ENCODE peak calls at places on chromosomes 11 and 22, in seven cellular contexts. T, M, V, E, R, C and W are unnamed samples.

GRCh38 chr11:60194511-60194910 is 11.6 kb upstream of the MS4A6A start:
- DNase-seq in E (no peak), C (no peak), V (peak), T (no peak), R (no peak), M (no peak), W (no peak)

GRCh38 chr22:17974087-17974486 is 50.3 kb downstream of the MICAL3 start:
- DNase-seq in V (no peak), T (no peak), C (no peak), R (no peak), M (no peak), E (no peak), W (no peak)

GRCh38 chr22:29040385-29041275 is 21.0 kb downstream of the C22orf31 start:
- DNase-seq in C (peak), M (peak), V (peak), T (no peak), E (no peak), R (peak), W (no peak)

GRCh38 chr11:118076754-118077281 is at the start of gene TMPRSS4:
- DNase-seq in M (no peak), C (no peak), R (no peak), T (no peak), V (no peak), E (no peak), W (no peak)

GRCh38 chr11:13260963-13261599 is 16.5 kb upstream of the BMAL1 start:
- DNase-seq in M (no peak), V (no peak), R (no peak), E (no peak), C (no peak), T (no peak), W (no peak)

GRCh38 chr22:28029201-28029948 is 110.3 kb upstream of the PITPNB start:
- DNase-seq in V (no peak), T (no peak), M (no peak), C (no peak), E (no peak), R (peak), W (no peak)

GRCh38 chr11:129967996-129968395 is 34.6 kb downstream of the PRDM10 start:
- DNase-seq in C (no peak), T (no peak), R (no peak), E (no peak), M (no peak), V (no peak), W (no peak)

GRCh38 chr11:44878696-44879095 is 72.0 kb downstream of the TP53I11 start:
- DNase-seq in C (no peak), M (no peak), V (no peak), E (no peak), T (no peak), R (no peak), W (no peak)

DNA sequence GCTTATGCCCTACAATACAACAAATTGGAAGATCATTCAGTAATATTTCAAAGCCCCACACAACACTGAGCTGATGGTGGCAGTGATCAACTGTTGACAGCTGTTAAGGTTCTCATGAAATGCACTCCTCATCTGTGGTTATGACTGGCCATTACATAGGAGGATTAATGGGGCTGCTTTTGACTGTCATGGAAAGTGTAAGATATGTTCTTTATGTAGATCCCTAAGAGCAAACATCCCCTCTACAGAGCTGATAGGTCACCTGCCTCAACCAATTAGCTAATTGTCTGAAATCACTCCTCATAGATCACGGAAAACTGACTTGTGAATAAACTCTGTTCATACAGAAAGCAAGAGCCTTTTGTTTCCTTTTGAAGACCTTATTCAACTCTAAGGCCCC is 78.1 kb downstream of the GAB2 start:
- DNase-seq in C (no peak), T (no peak), V (peak), E (no peak), M (no peak), R (no peak), W (no peak)
- TF ChIP-seq TAF1 in C (no peak), T (no peak), V (no peak), E (no peak), M (no peak), R (no peak), W (no peak)

GRCh38 chr11:105988197-105988596 is 33.8 kb downstream of the MSANTD4 start:
- DNase-seq in R (no peak), E (no peak), T (no peak), M (no peak), V (no peak), C (no peak), W (no peak)

GRCh38 chr11:105991888-105992287 is 30.2 kb downstream of the MSANTD4 start:
- DNase-seq in M (no peak), R (no peak), T (no peak), C (no peak), E (no peak), V (peak), W (no peak)

GRCh38 chr11:105986554-105986953 is 35.5 kb downstream of the MSANTD4 start:
- DNase-seq in E (no peak), C (no peak), V (no peak), T (no peak), R (no peak), M (no peak), W (no peak)

GRCh38 chr11:105989124-105989523 is 32.9 kb downstream of the MSANTD4 start:
- DNase-seq in T (no peak), E (no peak), V (no peak), C (no peak), M (no peak), R (no peak), W (no peak)
- TF ChIP-seq TAF1 in T (no peak), E (no peak), V (no peak), C (no peak), M (no peak), R (no peak), W (no peak)

DNA sequence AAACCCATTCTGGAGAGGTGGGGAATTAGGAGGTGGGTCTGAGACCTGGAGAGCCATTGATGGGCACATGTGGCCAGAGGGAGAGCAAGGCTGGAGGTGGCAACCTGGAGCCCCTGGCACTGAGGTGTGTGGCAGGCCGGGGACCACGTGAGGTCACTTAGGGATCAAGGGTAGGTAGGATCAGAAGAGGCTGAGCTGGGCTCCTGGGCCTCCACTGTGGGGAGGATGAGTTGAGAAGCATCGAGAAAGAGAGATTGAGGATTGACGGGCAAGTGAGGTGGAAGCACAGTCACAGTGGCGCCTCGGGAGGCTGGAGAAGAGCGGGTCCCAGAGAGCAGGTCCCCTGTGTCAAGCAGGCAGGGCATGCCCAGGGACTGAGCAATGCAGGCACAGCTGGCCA is 4.1 kb downstream of the GNAZ start:
- DNase-seq in V (no peak), C (no peak), T (no peak), M (no peak), E (no peak), R (no peak), W (no peak)
- TF ChIP-seq TAF1 in V (no peak), C (no peak), T (no peak), M (no peak), E (no peak), R (no peak), W (no peak)

GRCh38 chr11:1123970-1124369 is 33.8 kb upstream of the MUC5AC start:
- DNase-seq in E (peak), T (no peak), V (no peak), M (no peak), C (no peak), R (no peak), W (peak)

GRCh38 chr11:1120532-1121342 is 37.0 kb upstream of the MUC5AC start:
- DNase-seq in T (no peak), E (peak), V (no peak), M (no peak), R (peak), C (no peak), W (no peak)

GRCh38 chr11:1119282-1120146 is 38.2 kb upstream of the MUC5AC start:
- DNase-seq in M (no peak), T (no peak), R (peak), C (no peak), V (no peak), E (peak), W (peak)

GRCh38 chr11:1122356-1123002 is 35.3 kb upstream of the MUC5AC start:
- DNase-seq in C (no peak), E (no peak), V (no peak), M (no peak), R (peak), T (no peak), W (peak)

DNA sequence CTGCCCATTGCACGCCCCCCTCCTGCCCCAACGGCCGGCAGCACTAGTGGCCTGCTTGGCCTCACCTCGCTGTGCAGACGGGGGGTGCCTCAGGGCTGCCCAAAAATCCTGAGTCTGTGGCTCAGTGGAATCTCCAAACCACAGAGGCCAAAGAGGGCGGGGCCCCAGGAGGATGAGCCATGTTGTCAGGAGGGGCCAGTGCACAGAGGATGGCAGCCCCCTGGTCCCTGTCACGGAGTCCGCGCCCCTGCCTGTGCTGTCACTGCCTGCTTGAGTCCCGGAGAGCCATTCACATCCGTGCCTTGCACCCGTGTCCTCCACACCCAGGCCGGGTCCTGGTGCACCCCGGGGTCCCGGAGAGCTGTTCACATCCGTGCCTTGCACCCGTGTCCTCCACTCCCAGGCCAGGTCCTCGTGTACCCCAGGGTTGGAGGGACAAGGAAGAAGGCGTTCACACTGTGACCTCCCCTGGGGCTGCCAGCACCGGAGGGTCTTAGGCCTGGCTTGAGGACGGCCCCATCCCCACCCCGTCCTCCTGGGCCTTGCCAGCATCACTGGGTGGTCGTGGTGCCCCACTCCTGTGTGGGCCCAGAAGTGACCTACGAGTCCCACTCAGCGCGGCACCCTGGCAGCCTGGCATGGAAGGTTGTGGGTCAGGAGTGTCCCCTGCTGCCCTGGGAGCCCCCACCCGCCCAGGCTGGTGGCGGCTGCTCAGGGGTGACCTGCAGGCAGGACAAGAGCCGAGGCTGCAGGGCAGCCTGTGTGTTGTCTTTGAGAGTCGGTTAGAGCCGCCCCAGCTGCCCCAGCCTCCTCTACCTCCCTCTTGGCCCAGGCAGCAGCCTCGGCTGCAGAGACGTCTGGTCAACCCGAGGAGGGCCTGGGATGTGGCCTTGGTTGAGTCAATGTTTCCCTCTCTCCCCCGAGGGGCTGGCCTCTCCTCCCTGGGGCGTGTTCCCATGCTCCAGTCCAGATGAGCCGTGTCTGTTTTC is 36.1 kb upstream of the MUC5AC start:
- DNase-seq in M (no peak), R (peak), E (peak), C (no peak), T (no peak), V (no peak), W (peak)
- TF ChIP-seq TAF1 in M (no peak), R (no peak), E (no peak), C (no peak), T (no peak), V (no peak), W (no peak)

GRCh38 chr22:30435674-30436126 is 10.1 kb downstream of the MTFP1 start:
- DNase-seq in V (no peak), T (no peak), C (no peak), E (no peak), M (no peak), R (no peak), W (no peak)
- TF ChIP-seq TAF1 in V (no peak), T (no peak), C (no peak), E (no peak), M (no peak), R (no peak), W (no peak)

GRCh38 chr22:49296561-49296960 is 531.1 kb downstream of the BRD1 start:
- DNase-seq in C (no peak), R (no peak), E (no peak), M (no peak), T (no peak), V (no peak), W (no peak)
- TF ChIP-seq TAF1 in C (no peak), R (no peak), E (no peak), M (no peak), T (no peak), V (no peak), W (no peak)

GRCh38 chr11:10443721-10444120 is 11.3 kb upstream of the AMPD3 start:
- DNase-seq in R (no peak), V (no peak), M (no peak), E (no peak), C (no peak), T (no peak), W (no peak)

GRCh38 chr11:10444725-10445286 is 10.3 kb upstream of the AMPD3 start:
- DNase-seq in T (no peak), M (no peak), V (peak), C (no peak), E (no peak), R (peak), W (no peak)

GRCh38 chr11:10441652-10442503 is 13.2 kb upstream of the AMPD3 start:
- DNase-seq in T (no peak), C (peak), M (no peak), V (no peak), E (no peak), R (no peak), W (peak)

GRCh38 chr11:10441021-10441523 is 14.0 kb upstream of the AMPD3 start:
- DNase-seq in R (no peak), E (no peak), T (no peak), C (no peak), M (no peak), V (no peak), W (no peak)

DNA sequence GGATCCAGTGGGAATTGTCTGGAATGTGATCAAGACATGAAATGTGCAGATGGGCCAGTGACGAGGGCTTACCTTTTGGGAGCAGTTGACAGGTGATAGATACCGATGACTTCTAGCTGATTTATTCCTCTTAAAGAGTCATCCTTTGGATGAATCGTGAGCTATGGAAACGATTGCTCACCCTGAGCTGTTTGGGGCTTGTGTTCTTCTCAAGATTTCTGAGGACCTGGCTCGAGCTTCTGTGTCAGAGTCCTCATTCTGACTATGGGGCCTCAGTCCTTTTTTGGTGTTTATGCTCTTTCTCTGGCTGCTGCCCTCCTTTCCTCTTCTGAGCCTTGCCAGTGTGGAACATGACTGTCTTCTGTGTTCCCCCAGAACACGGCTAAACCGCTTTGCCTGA is 11.9 kb upstream of the AMPD3 start:
- DNase-seq in M (no peak), C (no peak), T (no peak), V (no peak), E (no peak), R (no peak), W (no peak)
- TF ChIP-seq TAF1 in M (no peak), C (no peak), T (no peak), V (no peak), E (no peak), R (no peak), W (no peak)